ENCODE peak calls at places on chromosomes 7 and 10, in seven cellular contexts. One of them, this sample, is unnamed.

GRCh38 chr10:32348297-32349198 is 1.6 kb upstream of the EPC1 start:
- DNase-seq in fibroblast of the conjunctiva: no peak
- DNase-seq in tibial nerve: no peak
- DNase-seq in kidney: peak
- DNase-seq in brain microvascular endothelial cell: no peak
- DNase-seq in activated CD4-positive, alpha-beta T cell treated with anti-CD3 and anti-CD28 coated beads, Interleukin-2, amount 50 U/mL, for 48 hours: no peak
- DNase-seq in activated naive CD8-positive, alpha-beta T cell treated with anti-CD3 and anti-CD28 coated beads, Interleukin-2, amount 50 U/mL, for 24 hours: no peak
- DNase-seq in this sample: no peak

GRCh38 chr7:133770863-133771492 is 356.2 kb upstream of the LRGUK start:
- DNase-seq in fibroblast of the conjunctiva: no peak
- DNase-seq in tibial nerve: no peak
- DNase-seq in kidney: no peak
- DNase-seq in brain microvascular endothelial cell: peak
- DNase-seq in activated CD4-positive, alpha-beta T cell treated with anti-CD3 and anti-CD28 coated beads, Interleukin-2, amount 50 U/mL, for 48 hours: no peak
- DNase-seq in activated naive CD8-positive, alpha-beta T cell treated with anti-CD3 and anti-CD28 coated beads, Interleukin-2, amount 50 U/mL, for 24 hours: no peak
- DNase-seq in this sample: peak

GRCh38 chr10:94725871-94726270 is 36.6 kb upstream of the CYP2C19 start:
- DNase-seq in fibroblast of the conjunctiva: no peak
- DNase-seq in tibial nerve: no peak
- DNase-seq in kidney: no peak
- DNase-seq in brain microvascular endothelial cell: no peak
- DNase-seq in activated CD4-positive, alpha-beta T cell treated with anti-CD3 and anti-CD28 coated beads, Interleukin-2, amount 50 U/mL, for 48 hours: no peak
- DNase-seq in activated naive CD8-positive, alpha-beta T cell treated with anti-CD3 and anti-CD28 coated beads, Interleukin-2, amount 50 U/mL, for 24 hours: no peak
- DNase-seq in this sample: no peak

GRCh38 chr10:73858750-73859439 is 15.5 kb downstream of the CAMK2G start:
- DNase-seq in fibroblast of the conjunctiva: no peak
- DNase-seq in tibial nerve: no peak
- DNase-seq in kidney: no peak
- DNase-seq in brain microvascular endothelial cell: no peak
- DNase-seq in activated CD4-positive, alpha-beta T cell treated with anti-CD3 and anti-CD28 coated beads, Interleukin-2, amount 50 U/mL, for 48 hours: no peak
- DNase-seq in activated naive CD8-positive, alpha-beta T cell treated with anti-CD3 and anti-CD28 coated beads, Interleukin-2, amount 50 U/mL, for 24 hours: no peak
- DNase-seq in this sample: no peak

GRCh38 chr7:6631605-6632004 is 5.5 kb upstream of the ZNF316 start:
- DNase-seq in fibroblast of the conjunctiva: no peak
- DNase-seq in tibial nerve: no peak
- DNase-seq in kidney: no peak
- DNase-seq in brain microvascular endothelial cell: no peak
- DNase-seq in activated CD4-positive, alpha-beta T cell treated with anti-CD3 and anti-CD28 coated beads, Interleukin-2, amount 50 U/mL, for 48 hours: no peak
- DNase-seq in activated naive CD8-positive, alpha-beta T cell treated with anti-CD3 and anti-CD28 coated beads, Interleukin-2, amount 50 U/mL, for 24 hours: no peak
- DNase-seq in this sample: no peak

GRCh38 chr7:151342102-151342646 is 562 bp downstream of the NUB1 start:
- DNase-seq in fibroblast of the conjunctiva: no peak
- DNase-seq in tibial nerve: no peak
- DNase-seq in kidney: no peak
- DNase-seq in brain microvascular endothelial cell: no peak
- DNase-seq in activated CD4-positive, alpha-beta T cell treated with anti-CD3 and anti-CD28 coated beads, Interleukin-2, amount 50 U/mL, for 48 hours: no peak
- DNase-seq in activated naive CD8-positive, alpha-beta T cell treated with anti-CD3 and anti-CD28 coated beads, Interleukin-2, amount 50 U/mL, for 24 hours: no peak
- DNase-seq in this sample: peak

GRCh38 chr10:6348091-6348862 is 145.5 kb downstream of the PFKFB3 start:
- DNase-seq in fibroblast of the conjunctiva: no peak
- DNase-seq in tibial nerve: peak
- DNase-seq in kidney: peak
- DNase-seq in brain microvascular endothelial cell: peak
- DNase-seq in activated CD4-positive, alpha-beta T cell treated with anti-CD3 and anti-CD28 coated beads, Interleukin-2, amount 50 U/mL, for 48 hours: peak
- DNase-seq in activated naive CD8-positive, alpha-beta T cell treated with anti-CD3 and anti-CD28 coated beads, Interleukin-2, amount 50 U/mL, for 24 hours: peak
- DNase-seq in this sample: no peak

GRCh38 chr10:121900443-121901174 is 27.2 kb downstream of the ATE1 start:
- DNase-seq in fibroblast of the conjunctiva: peak
- DNase-seq in tibial nerve: peak
- DNase-seq in kidney: no peak
- DNase-seq in brain microvascular endothelial cell: peak
- DNase-seq in activated CD4-positive, alpha-beta T cell treated with anti-CD3 and anti-CD28 coated beads, Interleukin-2, amount 50 U/mL, for 48 hours: no peak
- DNase-seq in activated naive CD8-positive, alpha-beta T cell treated with anti-CD3 and anti-CD28 coated beads, Interleukin-2, amount 50 U/mL, for 24 hours: no peak
- DNase-seq in this sample: peak

GRCh38 chr7:112149734-112150133 is 56.5 kb downstream of the DOCK4 start:
- DNase-seq in fibroblast of the conjunctiva: no peak
- DNase-seq in tibial nerve: no peak
- DNase-seq in kidney: no peak
- DNase-seq in brain microvascular endothelial cell: no peak
- DNase-seq in activated CD4-positive, alpha-beta T cell treated with anti-CD3 and anti-CD28 coated beads, Interleukin-2, amount 50 U/mL, for 48 hours: no peak
- DNase-seq in activated naive CD8-positive, alpha-beta T cell treated with anti-CD3 and anti-CD28 coated beads, Interleukin-2, amount 50 U/mL, for 24 hours: no peak
- DNase-seq in this sample: no peak

GRCh38 chr10:78972160-78972946 is 96.4 kb upstream of the ZMIZ1 start:
- DNase-seq in fibroblast of the conjunctiva: peak
- DNase-seq in tibial nerve: peak
- DNase-seq in kidney: peak
- DNase-seq in brain microvascular endothelial cell: peak
- DNase-seq in activated CD4-positive, alpha-beta T cell treated with anti-CD3 and anti-CD28 coated beads, Interleukin-2, amount 50 U/mL, for 48 hours: no peak
- DNase-seq in activated naive CD8-positive, alpha-beta T cell treated with anti-CD3 and anti-CD28 coated beads, Interleukin-2, amount 50 U/mL, for 24 hours: no peak
- DNase-seq in this sample: peak

GRCh38 chr10:30781571-30782542 is 152.3 kb upstream of the LYZL2 start:
- DNase-seq in fibroblast of the conjunctiva: no peak
- DNase-seq in tibial nerve: no peak
- DNase-seq in kidney: no peak
- DNase-seq in brain microvascular endothelial cell: no peak
- DNase-seq in activated CD4-positive, alpha-beta T cell treated with anti-CD3 and anti-CD28 coated beads, Interleukin-2, amount 50 U/mL, for 48 hours: no peak
- DNase-seq in activated naive CD8-positive, alpha-beta T cell treated with anti-CD3 and anti-CD28 coated beads, Interleukin-2, amount 50 U/mL, for 24 hours: no peak
- DNase-seq in this sample: no peak

GRCh38 chr7:840001-840600 is 7.8 kb downstream of the SUN1 start:
- DNase-seq in fibroblast of the conjunctiva: no peak
- DNase-seq in tibial nerve: no peak
- DNase-seq in kidney: no peak
- DNase-seq in brain microvascular endothelial cell: no peak
- DNase-seq in activated CD4-positive, alpha-beta T cell treated with anti-CD3 and anti-CD28 coated beads, Interleukin-2, amount 50 U/mL, for 48 hours: no peak
- DNase-seq in activated naive CD8-positive, alpha-beta T cell treated with anti-CD3 and anti-CD28 coated beads, Interleukin-2, amount 50 U/mL, for 24 hours: no peak
- DNase-seq in this sample: no peak

GRCh38 chr7:70512144-70512543 is 619.8 kb upstream of the GALNT17 start:
- DNase-seq in fibroblast of the conjunctiva: no peak
- DNase-seq in tibial nerve: no peak
- DNase-seq in kidney: no peak
- DNase-seq in brain microvascular endothelial cell: no peak
- DNase-seq in activated CD4-positive, alpha-beta T cell treated with anti-CD3 and anti-CD28 coated beads, Interleukin-2, amount 50 U/mL, for 48 hours: no peak
- DNase-seq in activated naive CD8-positive, alpha-beta T cell treated with anti-CD3 and anti-CD28 coated beads, Interleukin-2, amount 50 U/mL, for 24 hours: no peak
- DNase-seq in this sample: no peak

GRCh38 chr7:108408294-108409004 is 47.8 kb downstream of the NRCAM start:
- DNase-seq in fibroblast of the conjunctiva: no peak
- DNase-seq in tibial nerve: no peak
- DNase-seq in kidney: no peak
- DNase-seq in brain microvascular endothelial cell: no peak
- DNase-seq in activated CD4-positive, alpha-beta T cell treated with anti-CD3 and anti-CD28 coated beads, Interleukin-2, amount 50 U/mL, for 48 hours: no peak
- DNase-seq in activated naive CD8-positive, alpha-beta T cell treated with anti-CD3 and anti-CD28 coated beads, Interleukin-2, amount 50 U/mL, for 24 hours: no peak
- DNase-seq in this sample: no peak

GRCh38 chr10:11489591-11489990 is 121.9 kb downstream of the USP6NL start:
- DNase-seq in fibroblast of the conjunctiva: no peak
- DNase-seq in tibial nerve: no peak
- DNase-seq in kidney: no peak
- DNase-seq in brain microvascular endothelial cell: no peak
- DNase-seq in activated CD4-positive, alpha-beta T cell treated with anti-CD3 and anti-CD28 coated beads, Interleukin-2, amount 50 U/mL, for 48 hours: no peak
- DNase-seq in activated naive CD8-positive, alpha-beta T cell treated with anti-CD3 and anti-CD28 coated beads, Interleukin-2, amount 50 U/mL, for 24 hours: no peak
- DNase-seq in this sample: no peak

GRCh38 chr7:45347804-45348203 is 190.2 kb downstream of the RAMP3 start:
- DNase-seq in fibroblast of the conjunctiva: peak
- DNase-seq in tibial nerve: no peak
- DNase-seq in kidney: no peak
- DNase-seq in brain microvascular endothelial cell: peak
- DNase-seq in activated CD4-positive, alpha-beta T cell treated with anti-CD3 and anti-CD28 coated beads, Interleukin-2, amount 50 U/mL, for 48 hours: no peak
- DNase-seq in activated naive CD8-positive, alpha-beta T cell treated with anti-CD3 and anti-CD28 coated beads, Interleukin-2, amount 50 U/mL, for 24 hours: no peak
- DNase-seq in this sample: no peak

GRCh38 chr10:43574035-43574892 is at the start of gene ZNF239:
- DNase-seq in fibroblast of the conjunctiva: peak
- DNase-seq in tibial nerve: peak
- DNase-seq in kidney: peak
- DNase-seq in brain microvascular endothelial cell: peak
- DNase-seq in activated CD4-positive, alpha-beta T cell treated with anti-CD3 and anti-CD28 coated beads, Interleukin-2, amount 50 U/mL, for 48 hours: peak
- DNase-seq in activated naive CD8-positive, alpha-beta T cell treated with anti-CD3 and anti-CD28 coated beads, Interleukin-2, amount 50 U/mL, for 24 hours: peak
- DNase-seq in this sample: peak

GRCh38 chr10:23826399-23826798 is 382.5 kb upstream of the KIAA1217 start:
- DNase-seq in fibroblast of the conjunctiva: no peak
- DNase-seq in tibial nerve: no peak
- DNase-seq in kidney: no peak
- DNase-seq in brain microvascular endothelial cell: peak
- DNase-seq in activated CD4-positive, alpha-beta T cell treated with anti-CD3 and anti-CD28 coated beads, Interleukin-2, amount 50 U/mL, for 48 hours: no peak
- DNase-seq in activated naive CD8-positive, alpha-beta T cell treated with anti-CD3 and anti-CD28 coated beads, Interleukin-2, amount 50 U/mL, for 24 hours: peak
- DNase-seq in this sample: peak

GRCh38 chr7:738723-739454 is 11.8 kb upstream of the PRKAR1B start:
- DNase-seq in fibroblast of the conjunctiva: no peak
- DNase-seq in tibial nerve: no peak
- DNase-seq in kidney: peak
- DNase-seq in brain microvascular endothelial cell: no peak
- DNase-seq in activated CD4-positive, alpha-beta T cell treated with anti-CD3 and anti-CD28 coated beads, Interleukin-2, amount 50 U/mL, for 48 hours: no peak
- DNase-seq in activated naive CD8-positive, alpha-beta T cell treated with anti-CD3 and anti-CD28 coated beads, Interleukin-2, amount 50 U/mL, for 24 hours: no peak
- DNase-seq in this sample: no peak

GRCh38 chr10:92834331-92834730 is 14.0 kb upstream of the EXOC6 start:
- DNase-seq in fibroblast of the conjunctiva: no peak
- DNase-seq in tibial nerve: no peak
- DNase-seq in kidney: no peak
- DNase-seq in brain microvascular endothelial cell: no peak
- DNase-seq in activated CD4-positive, alpha-beta T cell treated with anti-CD3 and anti-CD28 coated beads, Interleukin-2, amount 50 U/mL, for 48 hours: no peak
- DNase-seq in activated naive CD8-positive, alpha-beta T cell treated with anti-CD3 and anti-CD28 coated beads, Interleukin-2, amount 50 U/mL, for 24 hours: no peak
- DNase-seq in this sample: no peak

GRCh38 chr7:90599038-90599437 is 2.9 kb downstream of the CDK14 start:
- DNase-seq in fibroblast of the conjunctiva: no peak
- DNase-seq in tibial nerve: no peak
- DNase-seq in kidney: no peak
- DNase-seq in brain microvascular endothelial cell: peak
- DNase-seq in activated CD4-positive, alpha-beta T cell treated with anti-CD3 and anti-CD28 coated beads, Interleukin-2, amount 50 U/mL, for 48 hours: no peak
- DNase-seq in activated naive CD8-positive, alpha-beta T cell treated with anti-CD3 and anti-CD28 coated beads, Interleukin-2, amount 50 U/mL, for 24 hours: no peak
- DNase-seq in this sample: no peak

GRCh38 chr10:19775286-19775685 is 40.9 kb upstream of the PLXDC2 start:
- DNase-seq in fibroblast of the conjunctiva: no peak
- DNase-seq in tibial nerve: no peak
- DNase-seq in kidney: no peak
- DNase-seq in brain microvascular endothelial cell: no peak
- DNase-seq in activated CD4-positive, alpha-beta T cell treated with anti-CD3 and anti-CD28 coated beads, Interleukin-2, amount 50 U/mL, for 48 hours: no peak
- DNase-seq in activated naive CD8-positive, alpha-beta T cell treated with anti-CD3 and anti-CD28 coated beads, Interleukin-2, amount 50 U/mL, for 24 hours: no peak
- DNase-seq in this sample: no peak

GRCh38 chr7:22582860-22583640 is 83.1 kb upstream of the STEAP1B start:
- DNase-seq in fibroblast of the conjunctiva: peak
- DNase-seq in tibial nerve: no peak
- DNase-seq in kidney: no peak
- DNase-seq in brain microvascular endothelial cell: peak
- DNase-seq in activated CD4-positive, alpha-beta T cell treated with anti-CD3 and anti-CD28 coated beads, Interleukin-2, amount 50 U/mL, for 48 hours: no peak
- DNase-seq in activated naive CD8-positive, alpha-beta T cell treated with anti-CD3 and anti-CD28 coated beads, Interleukin-2, amount 50 U/mL, for 24 hours: no peak
- DNase-seq in this sample: peak

GRCh38 chr7:79820387-79820786 is 314.2 kb upstream of the GNAI1 start:
- DNase-seq in fibroblast of the conjunctiva: peak
- DNase-seq in tibial nerve: no peak
- DNase-seq in kidney: peak
- DNase-seq in brain microvascular endothelial cell: peak
- DNase-seq in activated CD4-positive, alpha-beta T cell treated with anti-CD3 and anti-CD28 coated beads, Interleukin-2, amount 50 U/mL, for 48 hours: no peak
- DNase-seq in activated naive CD8-positive, alpha-beta T cell treated with anti-CD3 and anti-CD28 coated beads, Interleukin-2, amount 50 U/mL, for 24 hours: no peak
- DNase-seq in this sample: peak

GRCh38 chr10:60044221-60044620 is 137.9 kb upstream of the CCDC6 start:
- DNase-seq in fibroblast of the conjunctiva: no peak
- DNase-seq in tibial nerve: no peak
- DNase-seq in kidney: no peak
- DNase-seq in brain microvascular endothelial cell: peak
- DNase-seq in activated CD4-positive, alpha-beta T cell treated with anti-CD3 and anti-CD28 coated beads, Interleukin-2, amount 50 U/mL, for 48 hours: no peak
- DNase-seq in activated naive CD8-positive, alpha-beta T cell treated with anti-CD3 and anti-CD28 coated beads, Interleukin-2, amount 50 U/mL, for 24 hours: no peak
- DNase-seq in this sample: no peak

GRCh38 chr10:101829561-101830315 is 11.5 kb upstream of the OGA start:
- DNase-seq in fibroblast of the conjunctiva: no peak
- DNase-seq in tibial nerve: peak
- DNase-seq in kidney: peak
- DNase-seq in brain microvascular endothelial cell: no peak
- DNase-seq in activated CD4-positive, alpha-beta T cell treated with anti-CD3 and anti-CD28 coated beads, Interleukin-2, amount 50 U/mL, for 48 hours: peak
- DNase-seq in activated naive CD8-positive, alpha-beta T cell treated with anti-CD3 and anti-CD28 coated beads, Interleukin-2, amount 50 U/mL, for 24 hours: peak
- DNase-seq in this sample: peak

GRCh38 chr10:24115403-24115802 is 93.5 kb upstream of the KIAA1217 start:
- DNase-seq in fibroblast of the conjunctiva: no peak
- DNase-seq in tibial nerve: no peak
- DNase-seq in kidney: no peak
- DNase-seq in brain microvascular endothelial cell: no peak
- DNase-seq in activated CD4-positive, alpha-beta T cell treated with anti-CD3 and anti-CD28 coated beads, Interleukin-2, amount 50 U/mL, for 48 hours: no peak
- DNase-seq in activated naive CD8-positive, alpha-beta T cell treated with anti-CD3 and anti-CD28 coated beads, Interleukin-2, amount 50 U/mL, for 24 hours: no peak
- DNase-seq in this sample: peak

GRCh38 chr7:19920705-19921104 is 147.3 kb upstream of the TMEM196 start:
- DNase-seq in fibroblast of the conjunctiva: no peak
- DNase-seq in tibial nerve: no peak
- DNase-seq in kidney: no peak
- DNase-seq in brain microvascular endothelial cell: no peak
- DNase-seq in activated CD4-positive, alpha-beta T cell treated with anti-CD3 and anti-CD28 coated beads, Interleukin-2, amount 50 U/mL, for 48 hours: no peak
- DNase-seq in activated naive CD8-positive, alpha-beta T cell treated with anti-CD3 and anti-CD28 coated beads, Interleukin-2, amount 50 U/mL, for 24 hours: no peak
- DNase-seq in this sample: no peak

GRCh38 chr7:14430921-14431320 is 441.5 kb upstream of the ETV1 start:
- DNase-seq in fibroblast of the conjunctiva: no peak
- DNase-seq in tibial nerve: no peak
- DNase-seq in kidney: no peak
- DNase-seq in brain microvascular endothelial cell: no peak
- DNase-seq in activated CD4-positive, alpha-beta T cell treated with anti-CD3 and anti-CD28 coated beads, Interleukin-2, amount 50 U/mL, for 48 hours: no peak
- DNase-seq in activated naive CD8-positive, alpha-beta T cell treated with anti-CD3 and anti-CD28 coated beads, Interleukin-2, amount 50 U/mL, for 24 hours: no peak
- DNase-seq in this sample: no peak

GRCh38 chr7:2654059-2654458 is 22.3 kb downstream of the TTYH3 start:
- DNase-seq in fibroblast of the conjunctiva: no peak
- DNase-seq in tibial nerve: no peak
- DNase-seq in kidney: no peak
- DNase-seq in brain microvascular endothelial cell: no peak
- DNase-seq in activated CD4-positive, alpha-beta T cell treated with anti-CD3 and anti-CD28 coated beads, Interleukin-2, amount 50 U/mL, for 48 hours: no peak
- DNase-seq in activated naive CD8-positive, alpha-beta T cell treated with anti-CD3 and anti-CD28 coated beads, Interleukin-2, amount 50 U/mL, for 24 hours: no peak
- DNase-seq in this sample: no peak

GRCh38 chr10:84352251-84352842 is 24.0 kb downstream of the CCSER2 start:
- DNase-seq in fibroblast of the conjunctiva: no peak
- DNase-seq in tibial nerve: peak
- DNase-seq in kidney: no peak
- DNase-seq in brain microvascular endothelial cell: peak
- DNase-seq in activated CD4-positive, alpha-beta T cell treated with anti-CD3 and anti-CD28 coated beads, Interleukin-2, amount 50 U/mL, for 48 hours: peak
- DNase-seq in activated naive CD8-positive, alpha-beta T cell treated with anti-CD3 and anti-CD28 coated beads, Interleukin-2, amount 50 U/mL, for 24 hours: peak
- DNase-seq in this sample: peak

GRCh38 chr7:115435178-115435577 is 513.3 kb downstream of the MDFIC start:
- DNase-seq in fibroblast of the conjunctiva: no peak
- DNase-seq in tibial nerve: no peak
- DNase-seq in kidney: no peak
- DNase-seq in brain microvascular endothelial cell: no peak
- DNase-seq in activated CD4-positive, alpha-beta T cell treated with anti-CD3 and anti-CD28 coated beads, Interleukin-2, amount 50 U/mL, for 48 hours: no peak
- DNase-seq in activated naive CD8-positive, alpha-beta T cell treated with anti-CD3 and anti-CD28 coated beads, Interleukin-2, amount 50 U/mL, for 24 hours: no peak
- DNase-seq in this sample: no peak

GRCh38 chr7:103074519-103075336 is at the start of the genes ARMC10 and FBXL13:
- DNase-seq in fibroblast of the conjunctiva: peak
- DNase-seq in tibial nerve: peak
- DNase-seq in kidney: peak
- DNase-seq in brain microvascular endothelial cell: peak
- DNase-seq in activated CD4-positive, alpha-beta T cell treated with anti-CD3 and anti-CD28 coated beads, Interleukin-2, amount 50 U/mL, for 48 hours: peak
- DNase-seq in activated naive CD8-positive, alpha-beta T cell treated with anti-CD3 and anti-CD28 coated beads, Interleukin-2, amount 50 U/mL, for 24 hours: peak
- DNase-seq in this sample: peak

GRCh38 chr7:2099036-2099957 is 133.4 kb downstream of the MAD1L1 start:
- DNase-seq in fibroblast of the conjunctiva: no peak
- DNase-seq in tibial nerve: no peak
- DNase-seq in kidney: no peak
- DNase-seq in brain microvascular endothelial cell: no peak
- DNase-seq in activated CD4-positive, alpha-beta T cell treated with anti-CD3 and anti-CD28 coated beads, Interleukin-2, amount 50 U/mL, for 48 hours: peak
- DNase-seq in activated naive CD8-positive, alpha-beta T cell treated with anti-CD3 and anti-CD28 coated beads, Interleukin-2, amount 50 U/mL, for 24 hours: peak
- DNase-seq in this sample: no peak

GRCh38 chr7:106064836-106065559 is 47.1 kb downstream of the SYPL1 start:
- DNase-seq in fibroblast of the conjunctiva: peak
- DNase-seq in tibial nerve: peak
- DNase-seq in kidney: peak
- DNase-seq in brain microvascular endothelial cell: peak
- DNase-seq in activated CD4-positive, alpha-beta T cell treated with anti-CD3 and anti-CD28 coated beads, Interleukin-2, amount 50 U/mL, for 48 hours: no peak
- DNase-seq in activated naive CD8-positive, alpha-beta T cell treated with anti-CD3 and anti-CD28 coated beads, Interleukin-2, amount 50 U/mL, for 24 hours: no peak
- DNase-seq in this sample: peak

GRCh38 chr10:35328404-35329037 is 7.8 kb upstream of the CCNY start:
- DNase-seq in fibroblast of the conjunctiva: no peak
- DNase-seq in tibial nerve: no peak
- DNase-seq in kidney: no peak
- DNase-seq in brain microvascular endothelial cell: peak
- DNase-seq in activated CD4-positive, alpha-beta T cell treated with anti-CD3 and anti-CD28 coated beads, Interleukin-2, amount 50 U/mL, for 48 hours: no peak
- DNase-seq in activated naive CD8-positive, alpha-beta T cell treated with anti-CD3 and anti-CD28 coated beads, Interleukin-2, amount 50 U/mL, for 24 hours: no peak
- DNase-seq in this sample: no peak

GRCh38 chr7:151925446-151926335 is 30.6 kb upstream of the GALNTL5 start:
- DNase-seq in fibroblast of the conjunctiva: no peak
- DNase-seq in tibial nerve: peak
- DNase-seq in kidney: peak
- DNase-seq in brain microvascular endothelial cell: peak
- DNase-seq in activated CD4-positive, alpha-beta T cell treated with anti-CD3 and anti-CD28 coated beads, Interleukin-2, amount 50 U/mL, for 48 hours: peak
- DNase-seq in activated naive CD8-positive, alpha-beta T cell treated with anti-CD3 and anti-CD28 coated beads, Interleukin-2, amount 50 U/mL, for 24 hours: no peak
- DNase-seq in this sample: peak

GRCh38 chr10:91880310-91880709 is 29.0 kb downstream of the FGFBP3 start:
- DNase-seq in fibroblast of the conjunctiva: no peak
- DNase-seq in tibial nerve: no peak
- DNase-seq in kidney: no peak
- DNase-seq in brain microvascular endothelial cell: no peak
- DNase-seq in activated CD4-positive, alpha-beta T cell treated with anti-CD3 and anti-CD28 coated beads, Interleukin-2, amount 50 U/mL, for 48 hours: no peak
- DNase-seq in activated naive CD8-positive, alpha-beta T cell treated with anti-CD3 and anti-CD28 coated beads, Interleukin-2, amount 50 U/mL, for 24 hours: no peak
- DNase-seq in this sample: no peak